ENCODE peak calls at places on chromosome 12, in seven cellular contexts. A is esophagus squamous epithelium, N is breast epithelium, O is body of pancreas, G is neural progenitor cell, Y is heart left ventricle, W is A549. D is an unnamed sample.

GRCh38 chr12:998020-998874 is 7.2 kb downstream of the ERC1 start:
- DNase-seq in A (no peak), G (no peak), W (no peak), O (no peak), N (no peak), Y (no peak), D (no peak)

GRCh38 chr12:28191018-28191595 is 851 bp downstream of the CCDC91 start:
- DNase-seq in W (peak; percentile 22), O (no peak), Y (peak; percentile 33), N (no peak), A (no peak), G (no peak), D (peak; percentile 81)

GRCh38 chr12:3726455-3726854 is 26.5 kb downstream of the CRACR2A start:
- DNase-seq in N (no peak), Y (no peak), W (no peak), G (no peak), O (no peak), A (no peak), D (no peak)

GRCh38 chr12:116881325-116881866 is at the start of gene HRK:
- DNase-seq in Y (peak; percentile 10), N (no peak), W (no peak), A (no peak), G (no peak), O (peak; percentile 23), D (no peak)

GRCh38 chr12:132568826-132569480 is 41.4 kb downstream of the LRCOL1 start:
- DNase-seq in N (no peak), A (no peak), Y (no peak), W (no peak), O (no peak), G (no peak), D (no peak)

GRCh38 chr12:43158126-43158525 is 393.9 kb downstream of the ADAMTS20 start:
- DNase-seq in O (no peak), A (no peak), W (no peak), G (no peak), N (no peak), Y (no peak), D (no peak)

GRCh38 chr12:14514154-14514842 is 53.4 kb downstream of the PLBD1 start:
- DNase-seq in G (peak; percentile 21), O (peak; percentile 89), A (no peak), W (no peak), N (peak; percentile 72), Y (no peak), D (no peak)

GRCh38 chr12:111410229-111411186 is 4.8 kb downstream of the SH2B3 start:
- DNase-seq in G (peak; percentile 35), N (no peak), W (no peak), Y (peak; percentile 36), A (no peak), O (no peak), D (no peak)

GRCh38 chr12:81610955-81611889 is 147.9 kb downstream of the PPFIA2 start:
- DNase-seq in G (peak; percentile 33), O (no peak), Y (no peak), W (peak; percentile 3), A (no peak), N (no peak), D (no peak)

GRCh38 chr12:108614041-108614440 is 16.2 kb upstream of the TMEM119 start:
- DNase-seq in G (no peak), Y (no peak), A (no peak), N (no peak), W (no peak), O (no peak), D (no peak)

GRCh38 chr12:88339966-88340365 is 197.9 kb downstream of the TMTC3 start:
- DNase-seq in W (no peak), O (no peak), A (no peak), Y (no peak), N (no peak), G (no peak), D (no peak)

GRCh38 chr12:6943387-6943718 is 263 bp upstream of the RNU7-1 start:
- DNase-seq in G (peak; percentile 95), N (peak; percentile 88), O (peak; percentile 94), Y (peak; percentile 89), A (peak; percentile 49), W (peak; percentile 97), D (peak; percentile 61)

GRCh38 chr12:27460471-27460978 is 14.0 kb downstream of the SMCO2 start:
- DNase-seq in O (no peak), G (no peak), A (no peak), N (no peak), W (no peak), Y (no peak), D (no peak)

GRCh38 chr12:98355322-98355721 is 160.1 kb upstream of the TMPO start:
- DNase-seq in W (peak; percentile 18), N (no peak), A (no peak), O (no peak), Y (no peak), G (no peak), D (no peak)

GRCh38 chr12:26195250-26195640 is at the start of gene SSPN:
- DNase-seq in Y (peak; percentile 75), A (peak; percentile 7), O (peak; percentile 80), N (peak; percentile 38), G (peak; percentile 62), W (no peak), D (peak; percentile 87)

GRCh38 chr12:64116969-64117368 is 105.1 kb downstream of the KICS2 start:
- DNase-seq in W (no peak), Y (no peak), G (no peak), N (no peak), O (no peak), A (no peak), D (no peak)

GRCh38 chr12:132206093-132206434 is 61.8 kb downstream of the NOC4L start:
- DNase-seq in G (no peak), A (no peak), O (no peak), N (no peak), Y (no peak), W (no peak), D (no peak)

GRCh38 chr12:51320311-51320694 is 3.7 kb downstream of the BIN2 start:
- DNase-seq in Y (no peak), N (no peak), O (no peak), A (no peak), W (no peak), G (no peak), D (no peak)

GRCh38 chr12:51323317-51323960 is 535 bp downstream of the BIN2 start:
- DNase-seq in Y (no peak), N (no peak), G (no peak), A (no peak), W (no peak), O (no peak), D (no peak)

GRCh38 chr12:51320695-51321320 is 3.2 kb downstream of the BIN2 start:
- DNase-seq in G (peak; percentile 86), N (no peak), W (no peak), A (no peak), O (no peak), Y (no peak), D (no peak)

GRCh38 chr12:51322452-51322851 is 1.5 kb downstream of the BIN2 start:
- DNase-seq in O (no peak), G (no peak), W (no peak), Y (no peak), A (no peak), N (no peak), D (no peak)

DNA sequence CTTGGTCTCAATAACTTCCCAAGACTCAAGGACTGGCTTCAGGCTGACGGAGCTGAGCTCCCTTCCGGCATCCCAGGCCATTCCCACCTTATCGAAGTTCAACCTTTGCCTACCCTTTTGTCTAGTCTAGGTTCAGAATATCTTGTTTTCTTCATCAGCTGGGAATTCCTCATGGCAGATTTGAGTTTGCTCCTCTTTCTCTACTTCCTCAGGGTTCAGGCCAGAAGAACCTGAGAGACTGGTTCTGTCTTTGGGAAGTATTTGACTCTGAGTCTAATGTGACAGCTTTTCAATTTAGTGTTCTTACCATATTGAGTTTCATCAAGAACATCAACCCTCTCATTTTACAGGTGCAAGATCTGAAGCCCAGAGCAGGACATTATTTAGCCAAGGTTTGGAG is 2.1 kb downstream of the BIN2 start:
- DNase-seq in W (no peak), N (no peak), O (no peak), A (no peak), Y (no peak), G (no peak), D (no peak)
- H3K27ac ChIP-seq in W (no peak overlapping the region), N (no peak overlapping the region), O (no peak overlapping the region), A (peak overlapping the region; percentile 90), Y (peak overlapping the region; percentile 98), G (peak overlapping the region; percentile 99), D (no peak overlapping the region)

DNA sequence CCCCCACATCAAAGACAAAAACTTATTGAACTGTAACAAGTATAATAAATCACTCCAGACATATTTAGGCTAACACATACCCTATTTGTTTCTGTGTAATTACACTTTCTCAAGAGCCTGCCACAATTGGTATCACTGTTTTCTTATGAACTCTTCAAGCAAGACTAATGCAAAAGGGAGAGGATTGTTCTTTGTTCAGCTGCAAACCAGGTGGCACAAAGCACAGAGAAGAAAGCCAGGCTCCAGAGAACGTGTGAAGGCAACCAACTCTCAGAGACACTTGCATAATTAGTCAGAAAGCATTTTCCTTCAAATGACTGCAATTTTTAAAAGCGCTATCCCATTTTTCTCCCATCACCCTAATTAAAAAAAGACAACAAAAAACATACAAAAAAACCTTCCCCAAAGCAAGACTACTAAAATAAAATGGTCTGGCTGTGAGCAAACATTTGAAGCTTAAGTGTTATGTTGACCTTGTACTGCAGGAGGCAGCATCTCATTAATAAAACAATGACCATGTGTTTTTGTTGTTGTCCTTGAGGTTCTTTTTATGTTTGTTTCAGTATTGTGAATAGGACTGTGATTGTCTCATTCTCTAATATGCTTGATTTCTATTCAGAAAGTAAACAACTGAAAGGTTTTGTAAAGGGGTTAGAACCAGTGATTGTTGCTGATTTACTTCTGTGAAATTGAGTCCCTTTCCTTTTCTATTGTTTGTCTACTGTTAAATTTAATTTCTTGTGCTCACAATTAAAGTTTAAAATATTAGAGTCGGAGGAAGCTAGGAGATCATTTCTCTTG is 452.7 kb upstream of the PDE3A start:
- DNase-seq in G (peak; percentile 66), W (no peak), N (no peak), O (peak; percentile 19), A (no peak), Y (no peak), D (no peak)
- H3K4me3 ChIP-seq in G (no peak overlapping the region), W (no peak overlapping the region), N (no peak overlapping the region), O (no peak overlapping the region), A (no peak overlapping the region), Y (no peak overlapping the region), D (no peak overlapping the region)

GRCh38 chr12:89863332-89863938 is 154.8 kb upstream of the ATP2B1 start:
- DNase-seq in A (no peak), W (no peak), G (no peak), Y (no peak), N (no peak), O (no peak), D (no peak)

GRCh38 chr12:89863968-89864367 is 155.3 kb upstream of the ATP2B1 start:
- DNase-seq in A (no peak), O (no peak), G (no peak), N (no peak), Y (no peak), W (no peak), D (no peak)

GRCh38 chr12:89861086-89861485 is 152.4 kb upstream of the ATP2B1 start:
- DNase-seq in O (no peak), A (no peak), G (no peak), Y (no peak), N (no peak), W (no peak), D (no peak)

GRCh38 chr12:89864419-89864818 is 155.8 kb upstream of the ATP2B1 start:
- DNase-seq in W (no peak), Y (no peak), A (no peak), N (no peak), O (no peak), G (no peak), D (no peak)

GRCh38 chr12:89862511-89863331 is 154.1 kb upstream of the ATP2B1 start:
- DNase-seq in N (no peak), Y (peak; percentile 42), O (peak; percentile 62), G (no peak), W (no peak), A (no peak), D (no peak)
- H3K4me1 ChIP-seq in N (no peaks in the 10 kb centered on the region), Y (peaks cover 19% of the 10 kb centered on the region), O (no peaks in the 10 kb centered on the region), G (peaks cover 38% of the 10 kb centered on the region), W (no peaks in the 10 kb centered on the region), A (no peaks in the 10 kb centered on the region), D (no peaks in the 10 kb centered on the region)

GRCh38 chr12:8890313-8891084 is 23.8 kb upstream of the PHC1 start:
- DNase-seq in Y (peak; percentile 45), N (no peak), A (no peak), W (peak; percentile 66), G (peak; percentile 71), O (peak; percentile 32), D (no peak)
- H3K27ac ChIP-seq in Y (no peak overlapping the region), N (no peak overlapping the region), A (peak overlapping the region; percentile 48), W (no peak overlapping the region), G (no peak overlapping the region), O (no peak overlapping the region), D (no peak overlapping the region)